ENCODE peak calls at places on chromosomes 2 and 18, in nine cellular contexts. H, Y, P, J, R, I, G, A and L are unnamed samples.

GRCh38 chr2:190714958-190715357 is 66.1 kb downstream of the NAB1 start:
- DNase-seq in H (no peak), Y (no peak), P (no peak), J (no peak), R (no peak), I (no peak), G (peak; percentile 39), A (no peak), L (peak; percentile 42)

GRCh38 chr2:112229365-112229764 is 25.5 kb downstream of the ZC3H8 start:
- DNase-seq in H (no peak), Y (no peak), P (no peak), J (no peak), R (peak; percentile 93), I (no peak), G (peak; percentile 44), A (peak; percentile 20), L (peak; percentile 13)

GRCh38 chr2:10285578-10286198 is 17.0 kb upstream of the HPCAL1 start:
- DNase-seq in H (peak; percentile 86), Y (no peak), P (peak; percentile 88), J (no peak), R (no peak), I (peak; percentile 93), G (peak; percentile 40), A (peak; percentile 69), L (peak; percentile 7)

GRCh38 chr2:188983427-188984101 is 9.4 kb downstream of the COL3A1 start:
- DNase-seq in H (no peak), Y (no peak), P (no peak), J (no peak), R (no peak), I (no peak), G (peak; percentile 87), A (no peak), L (peak; percentile 79)

GRCh38 chr2:10414591-10414990 is 33.5 kb downstream of the ODC1 start:
- DNase-seq in H (no peak), Y (no peak), P (peak; percentile 55), J (no peak), R (peak; percentile 91), I (no peak), G (no peak), A (no peak), L (no peak)

GRCh38 chr2:205706769-205707375 is 24.6 kb downstream of the NRP2 start:
- DNase-seq in H (peak; percentile 78), Y (no peak), P (peak; percentile 82), J (peak; percentile 22), R (peak; percentile 8), I (peak; percentile 92), G (peak; percentile 87), A (peak; percentile 82), L (peak; percentile 93)

GRCh38 chr2:202911203-202911512 is 315 bp downstream of the WDR12 start:
- DNase-seq in H (no peak), Y (no peak), P (no peak), J (no peak), R (no peak), I (no peak), G (no peak), A (no peak), L (no peak)

GRCh38 chr2:222779145-222779832 is 81.5 kb upstream of the ACSL3 start:
- DNase-seq in H (no peak), Y (no peak), P (no peak), J (no peak), R (no peak), I (no peak), G (no peak), A (no peak), L (no peak)

GRCh38 chr2:206378835-206379234 is 64.5 kb upstream of the ADAM23 start:
- DNase-seq in H (no peak), Y (no peak), P (no peak), J (no peak), R (no peak), I (no peak), G (peak; percentile 11), A (peak; percentile 1), L (peak; percentile 5)

GRCh38 chr2:3754280-3754679 is 50.9 kb downstream of the DCDC2C start:
- DNase-seq in H (no peak), Y (no peak), P (no peak), J (peak; percentile 28), R (no peak), I (no peak), G (no peak), A (no peak), L (no peak)

GRCh38 chr2:239110595-239111048 is 262.7 kb downstream of the TWIST2 start:
- DNase-seq in H (no peak), Y (no peak), P (no peak), J (no peak), R (no peak), I (peak; percentile 92), G (peak; percentile 47), A (no peak), L (no peak)

GRCh38 chr2:72824224-72824842 is 1.5 kb downstream of the EXOC6B start:
- DNase-seq in H (no peak), Y (no peak), P (no peak), J (no peak), R (no peak), I (no peak), G (peak; percentile 81), A (peak; percentile 64), L (peak; percentile 50)

GRCh38 chr2:28606986-28607441 is 111.2 kb downstream of the PLB1 start:
- DNase-seq in H (peak; percentile 73), Y (no peak), P (no peak), J (no peak), R (no peak), I (no peak), G (peak; percentile 20), A (no peak), L (peak; percentile 44)

GRCh38 chr2:68971591-68972231 is 2.7 kb upstream of the GKN1 start:
- DNase-seq in H (no peak), Y (no peak), P (no peak), J (no peak), R (no peak), I (no peak), G (peak; percentile 86), A (peak; percentile 92), L (peak; percentile 93)

GRCh38 chr2:118224144-118224887 is 136.0 kb downstream of the INSIG2 start:
- DNase-seq in H (peak; percentile 53), Y (no peak), P (no peak), J (peak; percentile 48), R (no peak), I (peak; percentile 84), G (no peak), A (no peak), L (no peak)

GRCh38 chr2:15725101-15725787 is 133.6 kb downstream of the DDX1 start:
- DNase-seq in H (no peak), Y (no peak), P (no peak), J (no peak), R (no peak), I (no peak), G (no peak), A (no peak), L (no peak)

GRCh38 chr2:64640153-64641044 is 13.3 kb downstream of the SERTAD2 start:
- DNase-seq in H (no peak), Y (no peak), P (no peak), J (no peak), R (no peak), I (no peak), G (no peak), A (no peak), L (no peak)

GRCh38 chr18:75390854-75391253 is 36.6 kb downstream of the SMIM21 start:
- DNase-seq in H (no peak), Y (no peak), P (no peak), J (no peak), R (no peak), I (no peak), G (no peak), A (no peak), L (no peak)

GRCh38 chr2:199463000-199463692 is 5.4 kb upstream of the SATB2 start:
- DNase-seq in H (peak; percentile 89), Y (no peak), P (peak; percentile 60), J (peak; percentile 93), R (peak; percentile 20), I (peak; percentile 94), G (peak; percentile 51), A (peak; percentile 58), L (peak; percentile 38)

GRCh38 chr18:7198326-7198725 is 32.6 kb upstream of the LRRC30 start:
- DNase-seq in H (no peak), Y (no peak), P (no peak), J (no peak), R (no peak), I (no peak), G (no peak), A (no peak), L (peak; percentile 58)

GRCh38 chr2:236200378-236200777 is 32.2 kb upstream of the GBX2 start:
- DNase-seq in H (no peak), Y (no peak), P (no peak), J (no peak), R (no peak), I (no peak), G (no peak), A (no peak), L (no peak)

GRCh38 chr2:240507060-240507777 is 50.6 kb downstream of the ANKMY1 start:
- DNase-seq in H (no peak), Y (no peak), P (no peak), J (no peak), R (no peak), I (peak; percentile 54), G (no peak), A (no peak), L (no peak)

GRCh38 chr2:17594533-17595391 is 54.3 kb downstream of the VSNL1 start:
- DNase-seq in H (no peak), Y (no peak), P (no peak), J (no peak), R (no peak), I (no peak), G (peak; percentile 15), A (no peak), L (peak; percentile 73)

GRCh38 chr18:22169889-22170420 is 566 bp downstream of the GATA6 start:
- DNase-seq in H (peak; percentile 53), Y (no peak), P (peak; percentile 52), J (no peak), R (peak; percentile 49), I (no peak), G (peak; percentile 42), A (no peak), L (no peak)

GRCh38 chr18:7117390-7118355 is at the start of gene LAMA1:
- DNase-seq in H (no peak), Y (no peak), P (no peak), J (peak; percentile 54), R (no peak), I (no peak), G (peak; percentile 18), A (peak; percentile 21), L (peak; percentile 22)

GRCh38 chr2:156340377-156340776 is 7.9 kb upstream of the NR4A2 start:
- DNase-seq in H (no peak), Y (no peak), P (no peak), J (no peak), R (no peak), I (no peak), G (no peak), A (no peak), L (no peak)

GRCh38 chr2:181203916-181204315 is 223.5 kb downstream of the UBE2E3 start:
- DNase-seq in H (no peak), Y (no peak), P (no peak), J (no peak), R (no peak), I (no peak), G (peak; percentile 22), A (peak; percentile 43), L (peak; percentile 13)

GRCh38 chr2:40401896-40402295 is 50.0 kb downstream of the SLC8A1 start:
- DNase-seq in H (no peak), Y (no peak), P (no peak), J (no peak), R (no peak), I (no peak), G (peak; percentile 95), A (peak; percentile 95), L (peak; percentile 93)

GRCh38 chr2:43174368-43175186 is 51.8 kb downstream of the ZFP36L2 start:
- DNase-seq in H (peak; percentile 64), Y (peak; percentile 64), P (peak; percentile 53), J (no peak), R (no peak), I (no peak), G (no peak), A (no peak), L (no peak)

GRCh38 chr2:236659758-236660150 is 90.1 kb downstream of the ACKR3 start:
- DNase-seq in H (no peak), Y (no peak), P (peak; percentile 65), J (no peak), R (peak; percentile 79), I (peak; percentile 70), G (peak; percentile 82), A (no peak), L (no peak)